ENCODE peak calls at places on chromosomes 4 and X, in six cellular contexts. T is activated CD8-positive, alpha-beta memory T cell treated with anti-CD3 and anti-CD28 coated beads, Interleukin-2, amount 50 U/mL, for 48 hours; C is Daoy; J is fibroblast of mammary gland; F is activated gamma-delta T cell treated with anti-CD3 and anti-CD28 coated beads, Interleukin-2, amount 50 U/mL, for 16 hours; B is NCI-H1417. H is an unnamed sample.

GRCh38 chrX:17813277-17813676 is 47.8 kb downstream of the RAI2 start:
- DNase-seq in B (no peak), C (no peak), T (no peak), F (no peak), J (no peak), H (no peak)

GRCh38 chr4:118282692-118283091 is 70.1 kb downstream of the PRSS12 start:
- DNase-seq in T (no peak), C (peak), J (peak), B (no peak), F (no peak), H (no peak)

GRCh38 chr4:96603635-96604034 is 763.7 kb downstream of the PDHA2 start:
- DNase-seq in F (no peak), B (no peak), C (no peak), J (no peak), T (no peak), H (no peak)

GRCh38 chr4:661231-661630 is 12.8 kb downstream of the ATP5ME start:
- DNase-seq in F (no peak), C (no peak), B (no peak), T (no peak), J (no peak), H (no peak)

GRCh38 chr4:75668596-75668995 is 4.6 kb downstream of the G3BP2 start:
- DNase-seq in J (no peak), T (no peak), F (no peak), B (no peak), C (no peak), H (no peak)

GRCh38 chrX:132165005-132165404 is 37.2 kb upstream of the FRMD7 start:
- DNase-seq in F (no peak), T (no peak), J (no peak), C (no peak), B (no peak), H (no peak)

GRCh38 chr4:188061083-188061482 is 48.3 kb downstream of the TRIML2 start:
- DNase-seq in T (no peak), F (no peak), J (no peak), B (no peak), C (no peak), H (no peak)

GRCh38 chrX:72554448-72555140 is 18.0 kb downstream of the HDAC8 start:
- DNase-seq in F (no peak), C (peak), T (no peak), B (no peak), J (peak), H (no peak)

GRCh38 chr4:153142700-153143438 is 61.4 kb upstream of the TRIM2 start:
- DNase-seq in J (peak), B (peak), C (peak), F (no peak), T (no peak), H (peak)

GRCh38 chrX:2732076-2732475 is 19.8 kb upstream of the XG start:
- DNase-seq in C (peak), J (no peak), F (no peak), B (no peak), T (no peak), H (no peak)

GRCh38 chr4:37246891-37247290 is 2.3 kb downstream of the NWD2 start:
- DNase-seq in B (peak), J (no peak), F (no peak), T (no peak), C (no peak), H (no peak)

GRCh38 chrX:97704474-97704873 is 820.8 kb downstream of the RPA4 start:
- DNase-seq in B (no peak), C (no peak), J (no peak), F (no peak), T (no peak), H (no peak)

GRCh38 chr4:128866281-128866680 is 56.8 kb downstream of the JADE1 start:
- DNase-seq in T (no peak), J (no peak), B (no peak), F (no peak), C (no peak), H (no peak)

GRCh38 chr4:126028871-126029270 is 714.1 kb downstream of the FAT4 start:
- DNase-seq in B (no peak), T (no peak), C (no peak), F (no peak), J (no peak), H (no peak)

GRCh38 chrX:57227691-57228090 is 58.8 kb upstream of the FAAH2 start:
- DNase-seq in F (no peak), B (no peak), C (peak), J (no peak), T (peak), H (peak)

GRCh38 chr4:133808151-133808550 is 393.4 kb downstream of the PABPC4L start:
- DNase-seq in T (no peak), F (no peak), B (peak), C (no peak), J (no peak), H (no peak)

GRCh38 chrX:45385767-45386166 is 185.1 kb upstream of the DIPK2B start:
- DNase-seq in B (no peak), C (no peak), T (no peak), F (no peak), J (peak), H (no peak)

H was measured in NK-92 treated with Interleukin-12 subunit alpha and Interleukin-12 subunit beta, amount 100 ng/mL, for 24 hours.